ENCODE peak calls at places on chromosome 6, in six cellular contexts. One of them, this sample, is unnamed.

GRCh38 chr6:27752038-27752885 is 159.9 kb downstream of the OR2B2 start:
- DNase-seq in SK-N-SH: peak; percentile 53
- DNase-seq in mammary epithelial cell: peak; percentile 79
- DNase-seq in heart left ventricle: no peak
- DNase-seq in IMR-90: peak; percentile 76
- DNase-seq in PC-9: peak; percentile 76
- DNase-seq in this sample: peak; percentile 88

GRCh38 chr6:118791499-118791898 is 102.5 kb upstream of the ASF1A start:
- DNase-seq in IMR-90: no peak
- DNase-seq in mammary epithelial cell: no peak
- DNase-seq in heart left ventricle: no peak
- DNase-seq in PC-9: no peak
- DNase-seq in SK-N-SH: no peak
- DNase-seq in this sample: no peak

GRCh38 chr6:56677559-56677958 is 34.9 kb upstream of the DST start:
- DNase-seq in mammary epithelial cell: peak; percentile 42
- DNase-seq in PC-9: no peak
- DNase-seq in SK-N-SH: no peak
- DNase-seq in IMR-90: peak; percentile 72
- DNase-seq in heart left ventricle: no peak
- DNase-seq in this sample: no peak

GRCh38 chr6:3612341-3613041 is 139.0 kb downstream of the PXDC1 start:
- DNase-seq in IMR-90: peak; percentile 85
- DNase-seq in heart left ventricle: no peak
- DNase-seq in PC-9: peak; percentile 94
- DNase-seq in SK-N-SH: no peak
- DNase-seq in mammary epithelial cell: peak; percentile 95
- DNase-seq in this sample: peak; percentile 80

GRCh38 chr6:24432611-24433010 is 29.9 kb downstream of the MRS2 start:
- DNase-seq in IMR-90: no peak
- DNase-seq in SK-N-SH: no peak
- DNase-seq in mammary epithelial cell: no peak
- DNase-seq in PC-9: no peak
- DNase-seq in heart left ventricle: no peak
- DNase-seq in this sample: no peak

GRCh38 chr6:169527306-169527705 is 174.5 kb downstream of the WDR27 start:
- DNase-seq in IMR-90: peak; percentile 61
- DNase-seq in SK-N-SH: no peak
- DNase-seq in heart left ventricle: no peak
- DNase-seq in PC-9: no peak
- DNase-seq in mammary epithelial cell: peak; percentile 10
- DNase-seq in this sample: no peak

GRCh38 chr6:157954150-157955117 is 27.2 kb upstream of the SYNJ2 start:
- DNase-seq in IMR-90: peak; percentile 26
- DNase-seq in PC-9: no peak
- DNase-seq in SK-N-SH: no peak
- DNase-seq in mammary epithelial cell: peak; percentile 56
- DNase-seq in heart left ventricle: no peak
- DNase-seq in this sample: no peak

GRCh38 chr6:11292291-11292552 is 59.8 kb upstream of the NEDD9 start:
- DNase-seq in PC-9: no peak
- DNase-seq in mammary epithelial cell: no peak
- DNase-seq in IMR-90: no peak
- DNase-seq in heart left ventricle: no peak
- DNase-seq in SK-N-SH: no peak
- DNase-seq in this sample: no peak

GRCh38 chr6:10398439-10399218 is 16.2 kb downstream of the TFAP2A start:
- DNase-seq in heart left ventricle: no peak
- DNase-seq in PC-9: no peak
- DNase-seq in SK-N-SH: no peak
- DNase-seq in mammary epithelial cell: no peak
- DNase-seq in IMR-90: no peak
- DNase-seq in this sample: no peak

GRCh38 chr6:122180132-122180531 is 219.3 kb upstream of the HSF2 start:
- DNase-seq in mammary epithelial cell: no peak
- DNase-seq in PC-9: no peak
- DNase-seq in SK-N-SH: no peak
- DNase-seq in heart left ventricle: no peak
- DNase-seq in IMR-90: peak; percentile 13
- DNase-seq in this sample: no peak

GRCh38 chr6:134047673-134048072 is 4.8 kb downstream of the SLC2A12 start:
- DNase-seq in SK-N-SH: no peak
- DNase-seq in IMR-90: no peak
- DNase-seq in heart left ventricle: peak; percentile 63
- DNase-seq in mammary epithelial cell: no peak
- DNase-seq in PC-9: no peak
- DNase-seq in this sample: no peak

GRCh38 chr6:124961784-124962611 is at the start of gene RNF217:
- DNase-seq in mammary epithelial cell: peak; percentile 62
- DNase-seq in heart left ventricle: peak; percentile 84
- DNase-seq in PC-9: peak; percentile 51
- DNase-seq in IMR-90: peak; percentile 76
- DNase-seq in SK-N-SH: peak; percentile 34
- DNase-seq in this sample: peak; percentile 81

GRCh38 chr6:152267967-152268845 is 369.0 kb downstream of the SYNE1 start:
- DNase-seq in SK-N-SH: peak; percentile 43
- DNase-seq in mammary epithelial cell: no peak
- DNase-seq in heart left ventricle: no peak
- DNase-seq in PC-9: no peak
- DNase-seq in IMR-90: no peak
- DNase-seq in this sample: peak; percentile 41

GRCh38 chr6:166305562-166306117 is 2.6 kb downstream of the PRR18 start:
- DNase-seq in heart left ventricle: no peak
- DNase-seq in PC-9: no peak
- DNase-seq in IMR-90: no peak
- DNase-seq in SK-N-SH: no peak
- DNase-seq in mammary epithelial cell: no peak
- DNase-seq in this sample: no peak

GRCh38 chr6:110448846-110449544 is 27.4 kb downstream of the SLC22A16 start:
- DNase-seq in mammary epithelial cell: no peak
- DNase-seq in PC-9: no peak
- DNase-seq in SK-N-SH: no peak
- DNase-seq in heart left ventricle: no peak
- DNase-seq in IMR-90: no peak
- DNase-seq in this sample: no peak

GRCh38 chr6:96032646-96033045 is 16.9 kb downstream of the FUT9 start:
- DNase-seq in mammary epithelial cell: no peak
- DNase-seq in SK-N-SH: no peak
- DNase-seq in heart left ventricle: no peak
- DNase-seq in PC-9: no peak
- DNase-seq in IMR-90: no peak
- DNase-seq in this sample: no peak

GRCh38 chr6:43944908-43945777 is 175.1 kb downstream of the VEGFA start:
- DNase-seq in heart left ventricle: no peak
- DNase-seq in PC-9: no peak
- DNase-seq in SK-N-SH: no peak
- DNase-seq in IMR-90: no peak
- DNase-seq in mammary epithelial cell: no peak
- DNase-seq in this sample: no peak

GRCh38 chr6:13508711-13509705 is 21.6 kb upstream of the GFOD1 start:
- DNase-seq in IMR-90: peak; percentile 44
- DNase-seq in mammary epithelial cell: no peak
- DNase-seq in SK-N-SH: no peak
- DNase-seq in PC-9: peak; percentile 83
- DNase-seq in heart left ventricle: no peak
- DNase-seq in this sample: peak; percentile 70

GRCh38 chr6:99471638-99472037 is 43.6 kb downstream of the USP45 start:
- DNase-seq in heart left ventricle: no peak
- DNase-seq in SK-N-SH: peak; percentile 23
- DNase-seq in IMR-90: no peak
- DNase-seq in mammary epithelial cell: no peak
- DNase-seq in PC-9: no peak
- DNase-seq in this sample: no peak

GRCh38 chr6:122753688-122754056 is 25.8 kb upstream of the FABP7 start:
- DNase-seq in mammary epithelial cell: no peak
- DNase-seq in SK-N-SH: no peak
- DNase-seq in PC-9: peak; percentile 23
- DNase-seq in heart left ventricle: no peak
- DNase-seq in IMR-90: no peak
- DNase-seq in this sample: peak; percentile 5

GRCh38 chr6:35048631-35049083 is 92.5 kb downstream of the TCP11 start:
- DNase-seq in mammary epithelial cell: no peak
- DNase-seq in SK-N-SH: peak; percentile 30
- DNase-seq in heart left ventricle: no peak
- DNase-seq in IMR-90: peak; percentile 94
- DNase-seq in PC-9: no peak
- DNase-seq in this sample: peak; percentile 86

GRCh38 chr6:135266675-135267074 is 85.6 kb downstream of the MYB start:
- DNase-seq in IMR-90: no peak
- DNase-seq in SK-N-SH: no peak
- DNase-seq in mammary epithelial cell: no peak
- DNase-seq in heart left ventricle: no peak
- DNase-seq in PC-9: no peak
- DNase-seq in this sample: no peak

GRCh38 chr6:135267085-135267484 is 86.0 kb downstream of the MYB start:
- DNase-seq in PC-9: no peak
- DNase-seq in IMR-90: no peak
- DNase-seq in heart left ventricle: no peak
- DNase-seq in SK-N-SH: no peak
- DNase-seq in mammary epithelial cell: no peak
- DNase-seq in this sample: no peak

GRCh38 chr6:135261872-135262725 is 81.0 kb downstream of the MYB start:
- DNase-seq in IMR-90: no peak
- DNase-seq in PC-9: peak; percentile 35
- DNase-seq in heart left ventricle: no peak
- DNase-seq in mammary epithelial cell: no peak
- DNase-seq in SK-N-SH: no peak
- DNase-seq in this sample: no peak

GRCh38 chr6:135268263-135268662 is 87.2 kb downstream of the MYB start:
- DNase-seq in PC-9: no peak
- DNase-seq in SK-N-SH: no peak
- DNase-seq in mammary epithelial cell: no peak
- DNase-seq in heart left ventricle: no peak
- DNase-seq in IMR-90: no peak
- DNase-seq in this sample: no peak

DNA sequence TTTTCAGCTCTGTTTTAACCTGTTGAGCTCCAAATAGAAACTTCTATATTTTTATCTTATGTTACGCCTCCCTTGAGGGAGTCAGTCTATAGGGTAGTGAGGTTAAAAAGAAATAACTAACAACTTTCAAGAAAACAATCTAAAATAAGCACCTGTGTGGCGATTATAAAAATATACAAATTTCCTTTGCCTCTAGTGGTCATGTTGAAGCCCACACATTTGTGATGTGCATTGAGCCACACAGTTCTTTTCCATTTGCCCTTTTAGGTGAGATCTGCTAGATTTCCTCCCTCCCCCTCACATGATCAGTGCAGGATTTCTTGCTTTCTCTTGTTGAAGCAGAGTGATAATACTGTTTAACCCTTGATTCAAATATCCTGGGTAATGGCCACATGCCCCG is 84.2 kb downstream of the MYB start:
- DNase-seq in SK-N-SH: no peak
- DNase-seq in heart left ventricle: no peak
- DNase-seq in mammary epithelial cell: no peak
- DNase-seq in IMR-90: no peak
- DNase-seq in PC-9: peak; percentile 25
- DNase-seq in this sample: no peak
- H3K4me1 ChIP-seq in SK-N-SH: no peaks in the 10 kb centered on the region
- H3K4me1 ChIP-seq in heart left ventricle: no peaks in the 10 kb centered on the region
- H3K4me1 ChIP-seq in mammary epithelial cell: no peaks in the 10 kb centered on the region
- H3K4me1 ChIP-seq in IMR-90: no peaks in the 10 kb centered on the region
- H3K4me1 ChIP-seq in PC-9: peaks cover 10% of the 10 kb centered on the region
- H3K4me1 ChIP-seq in this sample: peaks cover 9% of the 10 kb centered on the region

GRCh38 chr6:48378874-48379407 is 267.9 kb upstream of the PTCHD4 start:
- DNase-seq in PC-9: no peak
- DNase-seq in heart left ventricle: no peak
- DNase-seq in SK-N-SH: no peak
- DNase-seq in mammary epithelial cell: no peak
- DNase-seq in IMR-90: no peak
- DNase-seq in this sample: no peak

GRCh38 chr6:48377115-48377514 is 266.1 kb upstream of the PTCHD4 start:
- DNase-seq in PC-9: no peak
- DNase-seq in heart left ventricle: no peak
- DNase-seq in IMR-90: no peak
- DNase-seq in mammary epithelial cell: no peak
- DNase-seq in SK-N-SH: no peak
- DNase-seq in this sample: no peak
- H3K4me1 ChIP-seq in PC-9: no peaks in the 10 kb centered on the region
- H3K4me1 ChIP-seq in heart left ventricle: no peaks in the 10 kb centered on the region
- H3K4me1 ChIP-seq in IMR-90: no peaks in the 10 kb centered on the region
- H3K4me1 ChIP-seq in mammary epithelial cell: no peaks in the 10 kb centered on the region
- H3K4me1 ChIP-seq in SK-N-SH: no peaks in the 10 kb centered on the region
- H3K4me1 ChIP-seq in this sample: no peaks in the 10 kb centered on the region

GRCh38 chr6:142881290-142881689 is 63.7 kb downstream of the HIVEP2 start:
- DNase-seq in IMR-90: peak; percentile 43
- DNase-seq in mammary epithelial cell: no peak
- DNase-seq in SK-N-SH: no peak
- DNase-seq in PC-9: no peak
- DNase-seq in heart left ventricle: no peak
- DNase-seq in this sample: no peak
- H3K4me1 ChIP-seq in IMR-90: peaks cover 7% of the 10 kb centered on the region
- H3K4me1 ChIP-seq in mammary epithelial cell: peaks cover 19% of the 10 kb centered on the region
- H3K4me1 ChIP-seq in SK-N-SH: peaks cover 18% of the 10 kb centered on the region
- H3K4me1 ChIP-seq in PC-9: peaks cover 29% of the 10 kb centered on the region
- H3K4me1 ChIP-seq in heart left ventricle: peaks cover 59% of the 10 kb centered on the region
- H3K4me1 ChIP-seq in this sample: peaks cover 35% of the 10 kb centered on the region

DNA sequence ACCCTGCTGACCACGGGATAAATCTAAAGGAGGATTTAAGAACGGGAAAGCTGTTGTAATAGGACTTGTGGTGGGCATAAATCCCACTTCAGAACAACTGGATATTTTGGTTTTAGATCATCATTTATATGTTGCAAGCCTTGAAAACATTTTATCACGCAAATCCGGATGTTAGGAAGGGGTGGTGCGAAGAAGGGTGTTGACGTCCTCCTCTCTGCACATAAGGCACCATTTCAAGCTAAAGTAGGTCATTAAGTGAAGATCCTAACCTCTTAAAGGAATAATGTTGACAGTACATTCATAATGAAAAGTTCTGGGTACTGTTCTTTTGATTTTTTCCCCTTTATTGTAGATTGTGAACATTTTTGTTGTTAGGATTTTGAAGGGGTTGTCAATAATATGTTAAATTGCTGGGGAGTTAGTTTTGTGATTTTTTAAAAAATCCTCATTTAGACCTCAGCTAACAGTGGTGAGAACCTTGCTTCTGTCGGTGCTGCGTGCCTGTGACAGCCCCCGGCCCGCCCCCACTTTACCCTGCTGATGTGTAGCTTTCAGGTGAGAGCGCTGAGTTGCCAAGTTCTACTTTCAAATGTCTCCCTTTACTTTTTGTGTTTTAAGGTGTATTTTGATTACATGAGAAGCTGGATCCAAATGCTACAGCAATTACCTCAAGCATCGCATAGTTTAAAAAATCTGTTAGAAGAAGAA is 88.8 kb downstream of the MAP3K4 start:
- DNase-seq in SK-N-SH: no peak
- DNase-seq in IMR-90: no peak
- DNase-seq in mammary epithelial cell: no peak
- DNase-seq in heart left ventricle: no peak
- DNase-seq in PC-9: no peak
- DNase-seq in this sample: peak; percentile 49
- H3K4me1 ChIP-seq in SK-N-SH: no peaks in the 10 kb centered on the region
- H3K4me1 ChIP-seq in IMR-90: peaks cover 2% of the 10 kb centered on the region
- H3K4me1 ChIP-seq in mammary epithelial cell: peaks cover 6% of the 10 kb centered on the region
- H3K4me1 ChIP-seq in heart left ventricle: peaks cover 3% of the 10 kb centered on the region
- H3K4me1 ChIP-seq in PC-9: no peaks in the 10 kb centered on the region
- H3K4me1 ChIP-seq in this sample: peaks cover 5% of the 10 kb centered on the region